ENCODE peak calls at places on chromosomes 13 and 19, in four cellular contexts. H, Q, F and W are unnamed samples. For H3K9me2 and H3K4me1, the result is how much of the 10 kb centered on the place peaks cover.

GRCh38 chr19:8251025-8251472 is 41.9 kb downstream of the CERS4 start:
- DNase-seq in H (peak), F (no peak), Q (no peak), W (no peak)

GRCh38 chr13:43572601-43573360 is 214.0 kb downstream of the ENOX1 start:
- DNase-seq in Q (no peak), F (no peak), H (peak), W (no peak)

GRCh38 chr13:71867101-71867814 is at the start of gene DACH1:
- DNase-seq in F (no peak), Q (no peak), H (peak), W (peak)

GRCh38 chr19:6459356-6460098 is at the start of gene SLC25A23:
- DNase-seq in H (peak), Q (peak), F (peak), W (peak)

GRCh38 chr13:98450495-98451167 is 126.3 kb downstream of the STK24 start:
- DNase-seq in H (peak), Q (peak), F (no peak), W (peak)

GRCh38 chr13:80012281-80012680 is 328.6 kb downstream of the SPRY2 start:
- DNase-seq in F (no peak), H (peak), Q (no peak), W (no peak)

GRCh38 chr19:30064021-30064699 is 122.1 kb downstream of the URI1 start:
- DNase-seq in F (no peak), Q (no peak), H (no peak), W (no peak)

GRCh38 chr19:40603071-40603718 is 2.0 kb downstream of the LTBP4 start:
- DNase-seq in F (no peak), H (peak), Q (no peak), W (peak)

GRCh38 chr13:33590936-33591335 is 227.0 kb upstream of the RFC3 start:
- DNase-seq in Q (no peak), F (no peak), H (no peak), W (no peak)

GRCh38 chr13:40171566-40171965 is 494.9 kb downstream of the FOXO1 start:
- DNase-seq in F (no peak), Q (no peak), H (no peak), W (no peak)

GRCh38 chr13:26971990-26972888 is 199.4 kb downstream of the USP12 start:
- DNase-seq in Q (peak), H (peak), F (peak), W (peak)

GRCh38 chr13:98459721-98460370 is 117.1 kb downstream of the STK24 start:
- DNase-seq in H (no peak), Q (no peak), F (no peak), W (no peak)

GRCh38 chr13:36355632-36356031 is 9.4 kb upstream of the SPART start:
- DNase-seq in Q (no peak), H (no peak), F (no peak), W (no peak)
- H3K9me2 ChIP-seq in Q (under half), H (under half), F (under half), W (under half)

GRCh38 chr19:3054972-3055740 is 7.1 kb downstream of the TLE5 start:
- DNase-seq in Q (no peak), H (no peak), F (no peak), W (no peak)
- H3K4me1 ChIP-seq in Q (under half), H (under half), F (under half), W (under half)

GRCh38 chr19:32173836-32174235 is 171.6 kb upstream of the ZNF507 start:
- DNase-seq in F (no peak), Q (no peak), H (no peak), W (peak)
- H3K9me2 ChIP-seq in F (under half), Q (under half), H (under half), W (under half)

GRCh38 chr19:1362385-1363257 is 21.1 kb upstream of the NDUFS7 start:
- DNase-seq in H (no peak), Q (no peak), F (no peak), W (no peak)

GRCh38 chr19:1357695-1358094 is 26.0 kb upstream of the NDUFS7 start:
- DNase-seq in H (no peak), F (no peak), Q (no peak), W (peak)

GRCh38 chr19:1361601-1362384 is 21.9 kb upstream of the NDUFS7 start:
- DNase-seq in F (no peak), H (peak), Q (no peak), W (no peak)

GRCh38 chr19:1360818-1361461 is 22.8 kb upstream of the NDUFS7 start:
- DNase-seq in Q (no peak), F (no peak), H (peak), W (no peak)

DNA sequence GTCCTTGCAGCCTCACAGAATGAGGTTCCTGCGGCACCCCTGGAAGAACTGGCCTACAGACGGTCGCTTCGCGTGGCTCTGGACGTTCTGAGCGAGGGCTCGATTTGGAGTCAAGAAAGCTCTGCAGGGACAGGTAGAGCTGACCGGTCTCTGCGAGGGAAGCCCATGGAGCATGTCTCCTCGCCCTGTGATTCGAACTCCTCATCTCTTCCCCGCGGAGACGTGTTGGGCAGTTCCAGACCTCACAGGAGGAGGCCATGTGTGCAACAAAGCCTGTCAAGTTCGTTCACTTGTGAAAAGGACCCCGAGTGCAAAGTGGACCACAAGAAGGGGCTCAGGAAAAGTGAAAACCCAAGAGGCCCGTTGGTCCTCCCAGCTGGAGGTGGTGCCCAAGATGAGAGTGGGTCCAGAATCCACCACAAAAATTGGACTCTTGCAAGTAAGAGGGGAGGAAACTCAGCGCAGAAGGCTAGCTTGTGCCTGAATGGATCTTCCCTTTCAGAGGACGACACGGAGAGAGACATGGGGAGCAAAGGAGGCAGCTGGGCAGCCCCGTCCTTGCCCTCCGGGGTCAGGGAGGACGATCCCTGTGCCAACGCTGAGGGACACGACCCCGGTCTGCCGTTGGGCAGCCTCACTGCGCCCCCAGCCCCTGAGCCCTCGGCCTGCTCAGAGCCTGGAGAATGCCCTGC is 23.4 kb upstream of the NDUFS7 start:
- DNase-seq in Q (no peak), F (no peak), H (no peak), W (no peak)
- H3K4me1 ChIP-seq in Q (under half), F (under half), H (under half), W (under half)

GRCh38 chr13:66859934-66860867 is 369.9 kb downstream of the PCDH9 start:
- DNase-seq in F (no peak), H (no peak), Q (peak), W (peak)
- H3K9me2 ChIP-seq in F (under half), H (under half), Q (under half), W (under half)